ENCODE peak calls at places on chromosome 18, in four cellular contexts. One of them, this sample, is unnamed.
A peak's percentile ranks its signal among the peaks of the same experiment; 100 is the strongest.

GRCh38 chr18:58226476-58226875 is 182.4 kb downstream of the NEDD4L start:
- DNase-seq in IMR-90: no peak
- DNase-seq in mesendoderm: no peak
- DNase-seq in H9: no peak
- DNase-seq in this sample: no peak

GRCh38 chr18:48351216-48352050 is 57.8 kb downstream of the ZBTB7C start:
- DNase-seq in IMR-90: no peak
- DNase-seq in mesendoderm: peak; percentile 87
- DNase-seq in H9: no peak
- DNase-seq in this sample: no peak

GRCh38 chr18:70024088-70024487 is 76.4 kb upstream of the CD226 start:
- DNase-seq in H9: no peak
- DNase-seq in IMR-90: no peak
- DNase-seq in mesendoderm: peak; percentile 51
- DNase-seq in this sample: no peak

GRCh38 chr18:40608220-40608619 is 1346.8 kb upstream of the PIK3C3 start:
- DNase-seq in IMR-90: no peak
- DNase-seq in mesendoderm: no peak
- DNase-seq in H9: no peak
- DNase-seq in this sample: no peak

GRCh38 chr18:3458952-3459853 is 9.2 kb downstream of the TGIF1 start:
- DNase-seq in H9: no peak
- DNase-seq in IMR-90: peak; percentile 74
- DNase-seq in mesendoderm: no peak
- DNase-seq in this sample: no peak

GRCh38 chr18:48799724-48800315 is 150.9 kb downstream of the SMAD7 start:
- DNase-seq in IMR-90: no peak
- DNase-seq in mesendoderm: no peak
- DNase-seq in H9: peak; percentile 11
- DNase-seq in this sample: no peak

GRCh38 chr18:63758616-63759015 is 16.6 kb upstream of the SERPINB7 start:
- DNase-seq in H9: no peak
- DNase-seq in IMR-90: no peak
- DNase-seq in mesendoderm: no peak
- DNase-seq in this sample: no peak

GRCh38 chr18:78972930-78973331 is 6.7 kb upstream of the SALL3 start:
- DNase-seq in mesendoderm: no peak
- DNase-seq in H9: no peak
- DNase-seq in IMR-90: no peak
- DNase-seq in this sample: no peak

GRCh38 chr18:34031810-34032209 is 192.9 kb downstream of the NOL4 start:
- DNase-seq in mesendoderm: peak; percentile 15
- DNase-seq in IMR-90: no peak
- DNase-seq in H9: peak; percentile 50
- DNase-seq in this sample: no peak

GRCh38 chr18:45783097-45784075 is 42.1 kb upstream of the SIGLEC15 start:
- DNase-seq in mesendoderm: peak; percentile 84
- DNase-seq in H9: no peak
- DNase-seq in IMR-90: peak; percentile 78
- DNase-seq in this sample: no peak

GRCh38 chr18:51654441-51655326 is 457.2 kb upstream of the MEX3C start:
- DNase-seq in mesendoderm: peak; percentile 96
- DNase-seq in H9: peak; percentile 82
- DNase-seq in IMR-90: no peak
- DNase-seq in this sample: peak; percentile 38

GRCh38 chr18:5515007-5515744 is 28.6 kb downstream of the EPB41L3 start:
- DNase-seq in IMR-90: no peak
- DNase-seq in H9: no peak
- DNase-seq in mesendoderm: no peak
- DNase-seq in this sample: no peak

GRCh38 chr18:46433121-46433826 is 223.7 kb downstream of the LOXHD1 start:
- DNase-seq in IMR-90: no peak
- DNase-seq in H9: peak; percentile 95
- DNase-seq in mesendoderm: peak; percentile 80
- DNase-seq in this sample: no peak

GRCh38 chr18:44507729-44508325 is 172.9 kb upstream of the SETBP1 start:
- DNase-seq in mesendoderm: no peak
- DNase-seq in IMR-90: no peak
- DNase-seq in H9: no peak
- DNase-seq in this sample: no peak

GRCh38 chr18:3604626-3605408 is 154.8 kb downstream of the TGIF1 start:
- DNase-seq in mesendoderm: peak; percentile 87
- DNase-seq in IMR-90: peak; percentile 98
- DNase-seq in H9: no peak
- DNase-seq in this sample: no peak

GRCh38 chr18:47260138-47260923 is 8.9 kb upstream of the SKOR2 start:
- DNase-seq in H9: peak; percentile 86
- DNase-seq in IMR-90: peak; percentile 14
- DNase-seq in mesendoderm: peak; percentile 83
- DNase-seq in this sample: peak; percentile 83

GRCh38 chr18:29176681-29177080 is 999.8 kb upstream of the CDH2 start:
- DNase-seq in IMR-90: no peak
- DNase-seq in mesendoderm: no peak
- DNase-seq in H9: no peak
- DNase-seq in this sample: no peak

GRCh38 chr18:69840445-69840844 is 107.2 kb downstream of the CD226 start:
- DNase-seq in IMR-90: peak; percentile 82
- DNase-seq in H9: no peak
- DNase-seq in mesendoderm: no peak
- DNase-seq in this sample: no peak

GRCh38 chr18:2958819-2959298 is 54.1 kb downstream of the LPIN2 start:
- DNase-seq in H9: no peak
- DNase-seq in IMR-90: peak; percentile 63
- DNase-seq in mesendoderm: no peak
- DNase-seq in this sample: no peak

GRCh38 chr18:54263904-54264336 is 5.4 kb upstream of the POLI start:
- DNase-seq in mesendoderm: no peak
- DNase-seq in IMR-90: no peak
- DNase-seq in H9: no peak
- DNase-seq in this sample: no peak

GRCh38 chr18:79062806-79063205 is 6.4 kb upstream of the ATP9B start:
- DNase-seq in H9: no peak
- DNase-seq in IMR-90: no peak
- DNase-seq in mesendoderm: peak; percentile 16
- DNase-seq in this sample: no peak

GRCh38 chr18:65924878-65925277 is 174.1 kb downstream of the CDH7 start:
- DNase-seq in IMR-90: no peak
- DNase-seq in H9: no peak
- DNase-seq in mesendoderm: no peak
- DNase-seq in this sample: no peak

GRCh38 chr18:73827801-73828200 is 319.8 kb downstream of the FBXO15 start:
- DNase-seq in mesendoderm: peak; percentile 1
- DNase-seq in IMR-90: peak; percentile 28
- DNase-seq in H9: no peak
- DNase-seq in this sample: no peak

GRCh38 chr18:79483971-79484491 is 88.3 kb downstream of the NFATC1 start:
- DNase-seq in H9: no peak
- DNase-seq in mesendoderm: no peak
- DNase-seq in IMR-90: no peak
- DNase-seq in this sample: no peak

GRCh38 chr18:44651453-44651852 is 29.2 kb upstream of the SETBP1 start:
- DNase-seq in H9: no peak
- DNase-seq in IMR-90: peak; percentile 54
- DNase-seq in mesendoderm: peak; percentile 98
- DNase-seq in this sample: no peak

GRCh38 chr18:13067966-13068365 is 76.8 kb downstream of the CEP192 start:
- DNase-seq in mesendoderm: no peak
- DNase-seq in H9: no peak
- DNase-seq in IMR-90: no peak
- DNase-seq in this sample: no peak

GRCh38 chr18:59470627-59471121 is 111.6 kb upstream of the LMAN1 start:
- DNase-seq in H9: no peak
- DNase-seq in mesendoderm: no peak
- DNase-seq in IMR-90: no peak
- DNase-seq in this sample: no peak

GRCh38 chr18:9478545-9478944 is 3.2 kb downstream of the RALBP1 start:
- DNase-seq in H9: peak; percentile 29
- DNase-seq in mesendoderm: no peak
- DNase-seq in IMR-90: no peak
- DNase-seq in this sample: no peak

GRCh38 chr18:48319796-48320638 is 89.2 kb downstream of the ZBTB7C start:
- DNase-seq in mesendoderm: peak; percentile 37
- DNase-seq in H9: no peak
- DNase-seq in IMR-90: peak; percentile 35
- DNase-seq in this sample: no peak

GRCh38 chr18:50104421-50104820 is 90.5 kb downstream of the MYO5B start:
- DNase-seq in H9: no peak
- DNase-seq in IMR-90: no peak
- DNase-seq in mesendoderm: no peak
- DNase-seq in this sample: no peak

GRCh38 chr18:79875531-79875919 is 75.9 kb downstream of the SLC66A2 start:
- DNase-seq in IMR-90: no peak
- DNase-seq in H9: no peak
- DNase-seq in mesendoderm: no peak
- DNase-seq in this sample: no peak

GRCh38 chr18:56891870-56892269 is 240.7 kb downstream of the WDR7 start:
- DNase-seq in IMR-90: no peak
- DNase-seq in H9: no peak
- DNase-seq in mesendoderm: no peak
- DNase-seq in this sample: no peak

GRCh38 chr18:79575891-79576685 is 103.5 kb upstream of the CTDP1 start:
- DNase-seq in H9: peak; percentile 40
- DNase-seq in IMR-90: peak; percentile 84
- DNase-seq in mesendoderm: no peak
- DNase-seq in this sample: no peak

GRCh38 chr18:44630118-44630517 is 50.6 kb upstream of the SETBP1 start:
- DNase-seq in IMR-90: no peak
- DNase-seq in mesendoderm: no peak
- DNase-seq in H9: no peak
- DNase-seq in this sample: no peak

DNA sequence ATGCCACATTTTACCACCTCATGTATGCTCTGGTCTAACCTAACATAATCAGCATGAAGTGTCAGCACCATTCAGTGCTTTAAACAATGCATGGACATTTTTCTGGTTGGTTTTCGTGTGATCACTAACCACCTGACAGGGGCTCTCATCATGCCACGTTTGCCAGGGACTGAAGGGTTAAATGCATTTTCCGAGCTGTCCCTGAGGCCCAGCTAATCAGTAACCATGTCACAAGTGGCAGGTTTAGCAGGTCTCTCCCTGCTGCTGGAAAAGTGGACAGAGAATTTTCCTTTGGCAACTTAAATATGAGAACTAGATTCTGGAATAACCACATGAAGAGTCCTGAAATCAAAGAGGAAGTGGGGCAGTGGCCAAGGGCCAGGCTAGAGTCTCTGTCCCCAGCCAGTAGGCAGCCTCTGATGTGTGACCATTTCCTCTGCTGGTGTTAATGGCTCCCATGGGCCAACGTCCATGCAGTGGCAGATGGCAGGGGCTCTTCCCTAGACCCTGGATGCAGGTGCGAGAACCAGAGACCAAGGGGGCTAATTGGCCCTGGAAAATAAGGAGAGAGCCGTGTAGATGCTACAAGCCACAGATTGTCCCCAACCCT is 69.5 kb downstream of the TPGS2 start:
- DNase-seq in mesendoderm: no peak
- DNase-seq in H9: no peak
- DNase-seq in IMR-90: no peak
- DNase-seq in this sample: no peak
- H3K4ac ChIP-seq in mesendoderm: no peak overlapping the region
- H3K4ac ChIP-seq in H9: no peak overlapping the region
- H3K4ac ChIP-seq in IMR-90: peak overlapping the region; percentile 79
- H3K4ac ChIP-seq in this sample: no peak overlapping the region

GRCh38 chr18:7568426-7568825 is 1.3 kb downstream of the PTPRM start:
- DNase-seq in mesendoderm: peak; percentile 74
- DNase-seq in IMR-90: peak; percentile 20
- DNase-seq in H9: peak; percentile 68
- DNase-seq in this sample: no peak
- H2BK15ac ChIP-seq in mesendoderm: no peak overlapping the region
- H2BK15ac ChIP-seq in IMR-90: no peak overlapping the region
- H2BK15ac ChIP-seq in H9: no peak overlapping the region
- H2BK15ac ChIP-seq in this sample: no peak overlapping the region

GRCh38 chr18:24049142-24049541 is 34.6 kb downstream of the TTC39C start:
- DNase-seq in IMR-90: no peak
- DNase-seq in H9: no peak
- DNase-seq in mesendoderm: no peak
- DNase-seq in this sample: no peak
- H3K23ac ChIP-seq in IMR-90: no peak overlapping the region
- H3K23ac ChIP-seq in H9: no peak overlapping the region
- H3K23ac ChIP-seq in mesendoderm: no peak overlapping the region
- H3K23ac ChIP-seq in this sample: no peak overlapping the region

GRCh38 chr18:10519366-10519765 is 6.5 kb upstream of the NAPG start:
- DNase-seq in H9: no peak
- DNase-seq in IMR-90: peak; percentile 30
- DNase-seq in mesendoderm: no peak
- DNase-seq in this sample: no peak
- H3K4ac ChIP-seq in H9: no peak overlapping the region
- H3K4ac ChIP-seq in IMR-90: peak overlapping the region; percentile 88
- H3K4ac ChIP-seq in mesendoderm: no peak overlapping the region
- H3K4ac ChIP-seq in this sample: no peak overlapping the region

GRCh38 chr18:35039633-35040032 is 1.6 kb upstream of the MAPRE2 start:
- DNase-seq in IMR-90: peak; percentile 22
- DNase-seq in H9: no peak
- DNase-seq in mesendoderm: no peak
- DNase-seq in this sample: no peak

GRCh38 chr18:35041752-35042379 is 653 bp downstream of the MAPRE2 start:
- DNase-seq in H9: no peak
- DNase-seq in IMR-90: no peak
- DNase-seq in mesendoderm: no peak
- DNase-seq in this sample: no peak

GRCh38 chr18:35040638-35040987 is 600 bp upstream of the MAPRE2 start:
- DNase-seq in mesendoderm: no peak
- DNase-seq in H9: no peak
- DNase-seq in IMR-90: no peak
- DNase-seq in this sample: no peak

GRCh38 chr18:35042389-35043066 is 1.3 kb downstream of the MAPRE2 start:
- DNase-seq in IMR-90: no peak
- DNase-seq in mesendoderm: no peak
- DNase-seq in H9: no peak
- DNase-seq in this sample: no peak

GRCh38 chr18:35040988-35041751 is at the start of gene MAPRE2:
- DNase-seq in mesendoderm: peak; percentile 99
- DNase-seq in IMR-90: peak; percentile 96
- DNase-seq in H9: peak; percentile 99
- DNase-seq in this sample: peak; percentile 98
- H2BK15ac ChIP-seq in mesendoderm: no peak within 1 kb of the TSS
- H2BK15ac ChIP-seq in IMR-90: peak within 1 kb of the TSS; percentile 8
- H2BK15ac ChIP-seq in H9: no peak within 1 kb of the TSS
- H2BK15ac ChIP-seq in this sample: no peak within 1 kb of the TSS

GRCh38 chr18:76121049-76121448 is 374.0 kb downstream of the ZNF516 start:
- DNase-seq in mesendoderm: no peak
- DNase-seq in IMR-90: no peak
- DNase-seq in H9: no peak
- DNase-seq in this sample: no peak

DNA sequence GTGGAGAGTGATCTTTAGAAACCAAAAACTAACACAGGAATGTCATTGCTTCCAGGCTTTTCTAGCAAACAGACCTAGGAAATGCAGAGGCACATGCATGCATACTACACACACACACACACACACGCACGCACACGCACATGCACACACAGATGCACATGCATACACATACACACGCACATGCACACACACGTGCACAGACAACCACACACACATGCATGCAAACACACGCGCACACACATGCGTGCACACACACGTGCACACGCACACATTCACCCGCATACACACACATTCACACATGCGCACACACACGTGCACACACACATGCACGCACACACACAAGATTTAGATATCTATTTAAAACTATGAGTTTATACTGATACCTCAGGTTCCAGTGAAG is 379.5 kb downstream of the ZNF516 start:
- DNase-seq in H9: no peak
- DNase-seq in mesendoderm: no peak
- DNase-seq in IMR-90: no peak
- DNase-seq in this sample: no peak
- H3K23ac ChIP-seq in H9: no peak overlapping the region
- H3K23ac ChIP-seq in mesendoderm: no peak overlapping the region
- H3K23ac ChIP-seq in IMR-90: no peak overlapping the region
- H3K23ac ChIP-seq in this sample: no peak overlapping the region